ENCODE peak calls at places on chromosome 18, in five cellular contexts. One of them, this sample, is unnamed.

GRCh38 chr18:5414546-5414945 is 119.0 kb upstream of the ZBTB14 start:
- DNase-seq in HepG2: no peak
- DNase-seq in H1: no peak
- DNase-seq in K562: no peak
- DNase-seq in SK-N-SH: peak; percentile 35
- DNase-seq in this sample: no peak

GRCh38 chr18:69981948-69982347 is 34.3 kb upstream of the CD226 start:
- DNase-seq in SK-N-SH: no peak
- DNase-seq in K562: no peak
- DNase-seq in H1: no peak
- DNase-seq in HepG2: no peak
- DNase-seq in this sample: no peak

GRCh38 chr18:49933530-49933929 is 120.2 kb upstream of the ACAA2 start:
- DNase-seq in K562: no peak
- DNase-seq in H1: no peak
- DNase-seq in HepG2: no peak
- DNase-seq in SK-N-SH: no peak
- DNase-seq in this sample: no peak

GRCh38 chr18:59357928-59358327 is 1.1 kb downstream of the LMAN1 start:
- DNase-seq in HepG2: peak; percentile 47
- DNase-seq in H1: no peak
- DNase-seq in K562: no peak
- DNase-seq in SK-N-SH: peak; percentile 8
- DNase-seq in this sample: no peak

GRCh38 chr18:11671156-11671555 is 17.9 kb upstream of the GNAL start:
- DNase-seq in H1: peak; percentile 35
- DNase-seq in SK-N-SH: no peak
- DNase-seq in K562: no peak
- DNase-seq in HepG2: no peak
- DNase-seq in this sample: no peak

GRCh38 chr18:59951591-59951990 is 51.8 kb downstream of the PMAIP1 start:
- DNase-seq in K562: no peak
- DNase-seq in HepG2: no peak
- DNase-seq in SK-N-SH: no peak
- DNase-seq in H1: no peak
- DNase-seq in this sample: no peak

GRCh38 chr18:49017813-49018552 is 67.2 kb upstream of the SMAD7 start:
- DNase-seq in SK-N-SH: peak; percentile 22
- DNase-seq in K562: no peak
- DNase-seq in H1: peak; percentile 39
- DNase-seq in HepG2: no peak
- DNase-seq in this sample: no peak

GRCh38 chr18:48613589-48613988 is 74.8 kb downstream of the CTIF start:
- DNase-seq in H1: peak; percentile 61
- DNase-seq in HepG2: no peak
- DNase-seq in SK-N-SH: peak; percentile 90
- DNase-seq in K562: no peak
- DNase-seq in this sample: no peak

GRCh38 chr18:44149706-44150105 is 531.0 kb upstream of the SETBP1 start:
- DNase-seq in K562: no peak
- DNase-seq in SK-N-SH: no peak
- DNase-seq in H1: no peak
- DNase-seq in HepG2: no peak
- DNase-seq in this sample: no peak

GRCh38 chr18:6578686-6579085 is 150.8 kb upstream of the ARHGAP28 start:
- DNase-seq in K562: no peak
- DNase-seq in HepG2: no peak
- DNase-seq in SK-N-SH: no peak
- DNase-seq in H1: no peak
- DNase-seq in this sample: no peak

GRCh38 chr18:49717617-49718016 is 95.7 kb downstream of the ACAA2 start:
- DNase-seq in K562: no peak
- DNase-seq in H1: no peak
- DNase-seq in SK-N-SH: no peak
- DNase-seq in HepG2: no peak
- DNase-seq in this sample: no peak

GRCh38 chr18:39647627-39648502 is 2082.3 kb upstream of the CELF4 start:
- DNase-seq in K562: no peak
- DNase-seq in SK-N-SH: no peak
- DNase-seq in H1: no peak
- DNase-seq in HepG2: no peak
- DNase-seq in this sample: no peak

GRCh38 chr18:63528863-63529492 is 13.2 kb upstream of the SERPINB12 start:
- DNase-seq in SK-N-SH: no peak
- DNase-seq in K562: no peak
- DNase-seq in H1: no peak
- DNase-seq in HepG2: no peak
- DNase-seq in this sample: no peak

GRCh38 chr18:34224423-34225217 is at the start of gene NOL4:
- DNase-seq in HepG2: peak; percentile 51
- DNase-seq in K562: no peak
- DNase-seq in H1: peak; percentile 93
- DNase-seq in SK-N-SH: peak; percentile 89
- DNase-seq in this sample: no peak

GRCh38 chr18:63073481-63073880 is 246.1 kb downstream of the BCL2 start:
- DNase-seq in SK-N-SH: no peak
- DNase-seq in H1: no peak
- DNase-seq in K562: no peak
- DNase-seq in HepG2: peak; percentile 7
- DNase-seq in this sample: no peak

GRCh38 chr18:42807852-42808251 is 307.6 kb downstream of the RIT2 start:
- DNase-seq in H1: no peak
- DNase-seq in SK-N-SH: no peak
- DNase-seq in K562: no peak
- DNase-seq in HepG2: no peak
- DNase-seq in this sample: no peak

GRCh38 chr18:63120541-63121059 is 199.0 kb downstream of the BCL2 start:
- DNase-seq in HepG2: no peak
- DNase-seq in SK-N-SH: no peak
- DNase-seq in H1: no peak
- DNase-seq in K562: no peak
- DNase-seq in this sample: no peak

GRCh38 chr18:45008694-45009372 is 328.1 kb downstream of the SETBP1 start:
- DNase-seq in HepG2: no peak
- DNase-seq in SK-N-SH: no peak
- DNase-seq in H1: no peak
- DNase-seq in K562: no peak
- DNase-seq in this sample: no peak

GRCh38 chr18:3653263-3653858 is 203.4 kb downstream of the TGIF1 start:
- DNase-seq in K562: no peak
- DNase-seq in H1: no peak
- DNase-seq in SK-N-SH: no peak
- DNase-seq in HepG2: no peak
- DNase-seq in this sample: no peak

GRCh38 chr18:35060092-35060491 is 18.9 kb downstream of the MAPRE2 start:
- DNase-seq in K562: no peak
- DNase-seq in HepG2: no peak
- DNase-seq in SK-N-SH: no peak
- DNase-seq in H1: no peak
- DNase-seq in this sample: no peak

GRCh38 chr18:48714873-48715272 is 176.0 kb downstream of the CTIF start:
- DNase-seq in H1: no peak
- DNase-seq in K562: no peak
- DNase-seq in HepG2: no peak
- DNase-seq in SK-N-SH: no peak
- DNase-seq in this sample: no peak

GRCh38 chr18:79664525-79665125 is 15.0 kb upstream of the CTDP1 start:
- DNase-seq in K562: no peak
- DNase-seq in HepG2: no peak
- DNase-seq in H1: no peak
- DNase-seq in SK-N-SH: no peak
- DNase-seq in this sample: no peak

GRCh38 chr18:12585218-12585617 is 72.7 kb downstream of the SPIRE1 start:
- DNase-seq in K562: no peak
- DNase-seq in HepG2: no peak
- DNase-seq in SK-N-SH: no peak
- DNase-seq in H1: no peak
- DNase-seq in this sample: no peak

GRCh38 chr18:45559258-45559657 is 56.0 kb upstream of the SLC14A2 start:
- DNase-seq in K562: no peak
- DNase-seq in SK-N-SH: no peak
- DNase-seq in HepG2: no peak
- DNase-seq in H1: no peak
- DNase-seq in this sample: no peak

GRCh38 chr18:80149667-80150066 is 40.6 kb downstream of the ADNP2 start:
- DNase-seq in K562: no peak
- DNase-seq in H1: no peak
- DNase-seq in SK-N-SH: no peak
- DNase-seq in HepG2: no peak
- DNase-seq in this sample: no peak

DNA sequence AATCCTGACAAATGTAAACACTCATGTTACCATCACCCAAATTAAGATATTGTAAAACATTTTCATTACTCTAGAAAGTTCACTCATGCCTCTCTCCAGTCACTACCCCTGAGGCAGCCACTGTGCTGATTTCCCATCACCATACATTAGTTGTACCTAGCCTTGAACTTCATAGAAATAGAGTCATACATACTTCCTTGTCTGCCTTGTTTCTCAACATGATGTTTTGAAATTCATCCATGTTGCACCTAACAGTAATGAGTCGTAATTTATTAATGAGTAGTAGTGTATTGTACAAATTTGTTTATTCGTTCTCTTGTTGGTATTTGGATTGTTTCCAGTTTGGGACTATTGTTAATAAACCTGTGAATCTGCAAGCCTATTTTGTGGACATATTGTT is 49.0 kb upstream of the TWSG1 start:
- DNase-seq in SK-N-SH: no peak
- DNase-seq in H1: no peak
- DNase-seq in K562: no peak
- DNase-seq in HepG2: no peak
- DNase-seq in this sample: no peak
- TF ChIP-seq RFX5 in SK-N-SH: no peak
- TF ChIP-seq RFX5 in H1: no peak
- TF ChIP-seq RFX5 in K562: no peak
- TF ChIP-seq RFX5 in HepG2: no peak
- TF ChIP-seq RFX5 in this sample: no peak

GRCh38 chr18:55449412-55450140 is 138.4 kb downstream of the TCF4 start:
- DNase-seq in H1: no peak
- DNase-seq in K562: no peak
- DNase-seq in HepG2: no peak
- DNase-seq in SK-N-SH: no peak
- DNase-seq in this sample: no peak

GRCh38 chr18:55455938-55456337 is 132.1 kb downstream of the TCF4 start:
- DNase-seq in K562: no peak
- DNase-seq in HepG2: no peak
- DNase-seq in H1: no peak
- DNase-seq in SK-N-SH: no peak
- DNase-seq in this sample: no peak

GRCh38 chr18:55453186-55453585 is 134.8 kb downstream of the TCF4 start:
- DNase-seq in H1: no peak
- DNase-seq in K562: no peak
- DNase-seq in SK-N-SH: no peak
- DNase-seq in HepG2: no peak
- DNase-seq in this sample: no peak

GRCh38 chr18:55448390-55448789 is 139.6 kb downstream of the TCF4 start:
- DNase-seq in H1: no peak
- DNase-seq in K562: no peak
- DNase-seq in HepG2: no peak
- DNase-seq in SK-N-SH: no peak
- DNase-seq in this sample: no peak

DNA sequence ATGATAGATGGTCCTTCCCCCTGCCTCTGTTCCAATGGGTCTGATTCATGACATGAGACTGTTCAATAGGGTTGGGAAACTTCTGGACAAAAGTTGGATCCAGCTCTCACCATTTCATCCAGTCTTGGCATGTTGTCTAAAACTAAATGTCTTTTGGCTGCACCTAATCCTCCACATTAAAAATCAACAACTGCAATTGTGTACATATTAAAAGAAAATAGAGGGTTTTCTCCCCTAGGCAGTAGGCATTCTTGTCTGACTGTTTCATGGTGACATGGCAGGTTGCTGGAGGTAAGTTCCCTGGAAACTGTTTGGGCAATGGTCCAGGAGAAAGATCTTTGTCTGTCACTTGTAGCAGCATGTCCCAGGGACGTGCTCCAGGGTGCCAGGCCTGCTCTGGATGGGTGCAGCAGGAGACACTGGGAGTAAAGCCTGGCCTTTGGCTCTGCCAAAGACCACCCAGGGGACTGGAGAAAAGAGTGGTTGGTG is 135.8 kb downstream of the TCF4 start:
- DNase-seq in H1: no peak
- DNase-seq in K562: no peak
- DNase-seq in HepG2: no peak
- DNase-seq in SK-N-SH: no peak
- DNase-seq in this sample: no peak
- TF ChIP-seq YY1 in H1: no peak
- TF ChIP-seq YY1 in K562: no peak
- TF ChIP-seq YY1 in HepG2: no peak
- TF ChIP-seq YY1 in SK-N-SH: no peak
- TF ChIP-seq YY1 in this sample: no peak

DNA sequence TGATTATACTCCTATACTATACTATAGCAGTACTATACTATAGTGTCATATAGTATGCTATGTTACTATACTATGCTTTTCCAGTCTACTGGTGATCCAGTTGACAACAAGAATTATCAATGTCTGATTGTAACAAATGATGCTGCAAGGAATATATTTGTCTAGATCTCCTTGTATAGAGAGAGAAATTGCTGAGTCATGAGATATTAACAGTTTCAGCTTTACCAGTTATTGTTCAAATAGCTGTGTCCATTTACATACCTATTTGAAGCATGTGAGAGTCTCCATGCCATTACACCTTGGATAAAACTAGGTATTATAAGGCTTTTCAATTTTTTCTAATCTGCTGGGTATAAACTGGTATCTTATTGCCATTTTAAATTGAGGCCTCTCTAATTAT is 136.4 kb upstream of the SKOR2 start:
- DNase-seq in K562: no peak
- DNase-seq in HepG2: no peak
- DNase-seq in SK-N-SH: no peak
- DNase-seq in H1: no peak
- DNase-seq in this sample: no peak
- TF ChIP-seq RFX5 in K562: no peak
- TF ChIP-seq RFX5 in HepG2: no peak
- TF ChIP-seq RFX5 in SK-N-SH: no peak
- TF ChIP-seq RFX5 in H1: no peak
- TF ChIP-seq RFX5 in this sample: no peak

DNA sequence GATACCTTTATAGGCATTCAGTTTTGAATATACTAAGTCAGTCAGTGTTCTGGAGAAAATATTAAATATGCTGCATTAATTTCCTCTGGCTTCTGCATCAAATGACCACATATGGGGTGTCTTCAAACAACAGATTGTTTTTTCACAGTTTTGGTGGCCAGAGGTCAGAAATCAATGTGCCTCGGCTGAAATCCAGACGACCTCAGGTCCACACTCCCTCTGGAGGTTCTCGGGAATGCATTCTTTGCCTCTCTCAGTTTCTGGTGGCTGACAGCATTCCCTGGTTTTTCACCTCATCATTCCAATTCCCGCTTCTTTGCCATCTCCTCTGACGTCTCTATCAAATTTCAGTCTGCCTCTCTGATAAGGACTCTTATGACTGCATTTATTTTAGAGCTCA is 142.3 kb downstream of the ZNF407 start:
- DNase-seq in H1: no peak
- DNase-seq in HepG2: peak; percentile 27
- DNase-seq in SK-N-SH: no peak
- DNase-seq in K562: no peak
- DNase-seq in this sample: no peak
- TF ChIP-seq YY1 in H1: no peak
- TF ChIP-seq YY1 in HepG2: no peak
- TF ChIP-seq YY1 in SK-N-SH: no peak
- TF ChIP-seq YY1 in K562: no peak
- TF ChIP-seq YY1 in this sample: no peak

GRCh38 chr18:8458546-8459215 is 150.6 kb upstream of the RAB12 start:
- DNase-seq in HepG2: no peak
- DNase-seq in H1: no peak
- DNase-seq in SK-N-SH: no peak
- DNase-seq in K562: no peak
- DNase-seq in this sample: no peak
- TF ChIP-seq RFX5 in HepG2: no peak
- TF ChIP-seq RFX5 in H1: no peak
- TF ChIP-seq RFX5 in SK-N-SH: no peak
- TF ChIP-seq RFX5 in K562: no peak
- TF ChIP-seq RFX5 in this sample: no peak

This sample was measured in GM12878.